ENCODE peak calls at places on chromosomes 7 and 10, in nine cellular contexts. R is lung; U is Right ventricle myocardium inferior; P is GM12865; V is activated CD8-positive, alpha-beta memory T cell treated with anti-CD3 and anti-CD28 coated beads, Interleukin-2, amount 50 U/mL, for 48 hours; F is NCI-H2029 treated with DMSO at 0.1 percent for 48 hours; A is left colon; J is activated naive CD4-positive, alpha-beta T cell treated with anti-CD3 and anti-CD28 coated beads, Interleukin-2, amount 10 ng/mL, durations not matched to agents 7 days and 5 days; N is NCI-H345. I is an unnamed sample.

GRCh38 chr10:11003739-11004515 is 13.7 kb upstream of the CELF2 start:
- DNase-seq in V (no peak), P (no peak), A (no peak), N (no peak), U (no peak), J (no peak), F (no peak), R (no peak), I (no peak)

GRCh38 chr7:150855046-150855445 is 2.7 kb downstream of the AOC1 start:
- DNase-seq in F (no peak), U (no peak), J (no peak), R (peak), V (peak), N (no peak), P (no peak), A (no peak), I (no peak)

GRCh38 chr7:106770191-106770590 is 94.9 kb upstream of the PIK3CG start:
- DNase-seq in U (no peak), F (no peak), N (no peak), J (no peak), A (no peak), V (no peak), R (no peak), P (no peak), I (peak)

GRCh38 chr10:48594371-48594770 is 10.5 kb downstream of the ARHGAP22 start:
- DNase-seq in U (no peak), J (no peak), R (no peak), V (no peak), F (no peak), N (peak), A (no peak), P (no peak), I (no peak)

GRCh38 chr7:13981070-13981469 is 8.4 kb downstream of the ETV1 start:
- DNase-seq in V (no peak), R (peak), A (peak), J (no peak), U (no peak), N (no peak), P (no peak), F (no peak), I (peak)

GRCh38 chr10:50937230-50937907 is 51.9 kb upstream of the A1CF start:
- DNase-seq in J (no peak), F (no peak), N (peak), V (no peak), A (no peak), R (no peak), U (no peak), P (no peak), I (peak)

GRCh38 chr10:43249962-43250624 is 16.8 kb downstream of the RASGEF1A start:
- DNase-seq in F (no peak), J (peak), N (no peak), U (peak), P (no peak), R (no peak), A (peak), V (peak), I (peak)

GRCh38 chr7:30594055-30594539 is 581 bp upstream of the GARS1 start:
- DNase-seq in U (no peak), A (peak), N (peak), F (no peak), P (peak), R (peak), J (peak), V (peak), I (peak)

GRCh38 chr10:50501478-50501877 is 122.3 kb downstream of the SGMS1 start:
- DNase-seq in U (no peak), A (no peak), V (no peak), R (no peak), N (no peak), J (no peak), F (no peak), P (no peak), I (peak)

GRCh38 chr10:102982281-102982680 is 64.2 kb downstream of the CNNM2 start:
- DNase-seq in U (no peak), N (no peak), A (no peak), J (no peak), F (no peak), V (no peak), R (no peak), P (no peak), I (no peak)

GRCh38 chr7:69599211-69599878 is 1.1 kb downstream of the AUTS2 start:
- DNase-seq in P (peak), U (no peak), N (no peak), V (no peak), F (no peak), J (no peak), A (peak), R (no peak), I (no peak)

GRCh38 chr10:125283191-125283590 is 122.8 kb upstream of the CTBP2 start:
- DNase-seq in U (no peak), J (no peak), N (no peak), P (no peak), A (peak), F (no peak), V (no peak), R (no peak), I (no peak)

GRCh38 chr10:119233821-119234220 is 26.4 kb downstream of the GRK5 start:
- DNase-seq in U (no peak), P (no peak), V (no peak), A (no peak), J (no peak), N (no peak), F (no peak), R (no peak), I (no peak)

GRCh38 chr10:28768227-28768626 is 90.9 kb downstream of the BAMBI start:
- DNase-seq in V (no peak), U (no peak), J (no peak), N (peak), R (no peak), A (no peak), F (no peak), P (no peak), I (no peak)

GRCh38 chr10:22611425-22612111 is 102.8 kb downstream of the PIP4K2A start:
- DNase-seq in V (no peak), F (no peak), J (peak), R (no peak), A (no peak), P (peak), U (no peak), N (no peak), I (no peak)

GRCh38 chr10:81838950-81839349 is 36.0 kb upstream of the NRG3 start:
- DNase-seq in J (no peak), V (no peak), F (no peak), P (no peak), R (no peak), U (no peak), A (no peak), N (peak), I (no peak)